ENCODE peak calls at places on chromosomes 1 and 21, in ten cellular contexts. R is NCI-H2081; U is GM23248; K is midbrain; Z is activated CD4-positive, alpha-beta memory T cell treated with anti-CD3 and anti-CD28 coated beads, Interleukin-2, amount 10 ng/mL, durations not matched to agents 7 days and 5 days; A is amniotic epithelial cell; L is tibial artery; E is AG09319; S is GM03348; T is caudate nucleus. B is an unnamed sample.

GRCh38 chr1:8164670-8165069 is 138.6 kb upstream of the ERRFI1 start:
- DNase-seq in A (no peak), T (no peak), U (no peak), Z (no peak), K (no peak), R (no peak), S (no peak), E (no peak), L (no peak), B (no peak)

GRCh38 chr1:9107156-9107555 is 21.7 kb downstream of the GPR157 start:
- DNase-seq in A (no peak), E (no peak), R (no peak), U (no peak), K (no peak), Z (no peak), T (no peak), S (no peak), L (no peak), B (no peak)

GRCh38 chr1:53550201-53550741 is 91.1 kb downstream of the DMRTB1 start:
- DNase-seq in L (peak; percentile 65), A (peak; percentile 90), R (no peak), E (no peak), S (peak; percentile 48), U (peak; percentile 69), T (no peak), Z (no peak), K (no peak), B (no peak)

GRCh38 chr1:31855038-31855845 is 39.4 kb upstream of the SPOCD1 start:
- DNase-seq in R (no peak), S (peak; percentile 70), K (no peak), L (no peak), Z (no peak), E (no peak), A (peak; percentile 80), U (peak; percentile 71), T (no peak), B (no peak)

GRCh38 chr1:94119796-94120590 is 955 bp downstream of the ABCA4 start:
- DNase-seq in K (no peak), R (no peak), E (no peak), T (no peak), Z (no peak), U (peak; percentile 35), L (no peak), S (no peak), A (peak; percentile 58), B (no peak)

GRCh38 chr1:41696381-41696780 is 211.9 kb upstream of the EDN2 start:
- DNase-seq in T (no peak), A (no peak), R (no peak), E (no peak), Z (no peak), K (no peak), L (no peak), U (no peak), S (no peak), B (peak; percentile 39)

GRCh38 chr1:199719156-199719842 is 308.2 kb upstream of the NR5A2 start:
- DNase-seq in K (no peak), Z (no peak), S (no peak), E (no peak), T (no peak), A (no peak), L (no peak), U (no peak), R (no peak), B (no peak)

GRCh38 chr1:150066838-150067183 is 765 bp upstream of the VPS45 start:
- DNase-seq in U (no peak), A (no peak), Z (peak; percentile 43), S (no peak), T (no peak), K (peak; percentile 64), L (peak; percentile 83), E (no peak), R (no peak), B (peak; percentile 75)

GRCh38 chr1:200525167-200526123 is 95.1 kb downstream of the KIF14 start:
- DNase-seq in K (no peak), E (no peak), L (no peak), T (no peak), U (peak; percentile 75), S (peak; percentile 59), Z (no peak), A (no peak), R (no peak), B (no peak)

GRCh38 chr1:94528271-94528670 is 13.3 kb downstream of the F3 start:
- DNase-seq in E (no peak), K (no peak), A (peak; percentile 48), R (no peak), S (no peak), T (no peak), Z (no peak), L (no peak), U (peak; percentile 36), B (no peak)

GRCh38 chr1:42420911-42421585 is 34.8 kb downstream of the ZMYND12 start:
- DNase-seq in U (peak; percentile 66), T (peak; percentile 15), R (peak; percentile 99), A (peak; percentile 96), L (no peak), K (peak; percentile 35), S (peak; percentile 69), E (peak; percentile 27), Z (no peak), B (no peak)

GRCh38 chr1:110267260-110267659 is 57.1 kb downstream of the KCNC4 start:
- DNase-seq in A (peak; percentile 38), E (no peak), U (no peak), S (no peak), L (no peak), Z (no peak), K (no peak), T (no peak), R (no peak), B (no peak)

GRCh38 chr21:34807881-34808568 is 139.2 kb downstream of the CLIC6 start:
- DNase-seq in R (no peak), U (peak; percentile 97), E (peak; percentile 79), A (peak; percentile 99), K (no peak), T (no peak), S (peak; percentile 85), Z (peak; percentile 79), L (peak; percentile 80), B (peak; percentile 86)

GRCh38 chr1:8422439-8423133 is 104.7 kb downstream of the SLC45A1 start:
- DNase-seq in T (no peak), L (peak; percentile 69), R (no peak), K (peak; percentile 53), A (peak; percentile 44), E (no peak), U (peak; percentile 63), Z (peak; percentile 26), S (peak; percentile 42), B (peak; percentile 69)

GRCh38 chr1:185894806-185895205 is 160.6 kb downstream of the HMCN1 start:
- DNase-seq in A (peak; percentile 26), Z (no peak), U (peak; percentile 43), S (peak; percentile 55), L (no peak), E (no peak), K (no peak), T (no peak), R (no peak), B (no peak)

GRCh38 chr1:156816561-156817328 is at the start of gene SH2D2A:
- DNase-seq in Z (peak; percentile 97), T (no peak), A (no peak), U (peak; percentile 58), L (peak; percentile 62), S (no peak), K (no peak), E (no peak), R (no peak), B (peak; percentile 98)

B was measured in activated effector memory CD4-positive, alpha-beta T cell treated with anti-CD3 and anti-CD28 coated beads, Interleukin-2, amount 50 U/mL, for 16 hours.